ENCODE peak calls at places on chromosome 11, in nine cellular contexts. T is CD8-positive, alpha-beta T cell; R is mesenchymal stem cell; A is spleen; I is endodermal cell; L is neural progenitor cell; N is uterus; D is RWPE2; P is IMR-90. F is an unnamed sample. For H3K4me1 and H3K9me3, the result is how much of the 10 kb centered on the place peaks cover.

GRCh38 chr11:88484873-88485621 is 147.5 kb upstream of the CTSC start:
- DNase-seq in T (no peak), R (peak), A (peak), I (peak), L (peak), N (no peak), D (no peak), P (peak), F (peak)

GRCh38 chr11:131880976-131881375 is 510.6 kb downstream of the NTM start:
- DNase-seq in T (no peak), R (no peak), A (no peak), I (no peak), L (no peak), N (no peak), D (no peak), P (no peak), F (no peak)

GRCh38 chr11:74926304-74927030 is 22.4 kb downstream of the XRRA1 start:
- DNase-seq in T (no peak), R (peak), A (no peak), I (no peak), L (no peak), N (no peak), D (no peak), P (peak), F (no peak)

GRCh38 chr11:131198161-131198560 is 172.3 kb upstream of the NTM start:
- DNase-seq in T (no peak), R (no peak), A (no peak), I (no peak), L (no peak), N (no peak), D (no peak), P (no peak), F (no peak)

GRCh38 chr11:69670158-69670845 is 4.9 kb downstream of the LTO1 start:
- DNase-seq in T (peak), R (peak), A (peak), I (peak), L (peak), N (peak), D (peak), P (peak), F (peak)

GRCh38 chr11:73374130-73374529 is 2.1 kb upstream of the RELT start:
- DNase-seq in T (no peak), R (peak), A (no peak), I (no peak), L (no peak), N (no peak), D (no peak), P (no peak), F (no peak)

GRCh38 chr11:77815459-77815858 is 5.1 kb downstream of the RSF1 start:
- DNase-seq in T (no peak), R (no peak), A (no peak), I (no peak), L (no peak), N (no peak), D (no peak), P (no peak), F (no peak)

GRCh38 chr11:125174686-125175085 is 10.1 kb downstream of the PKNOX2 start:
- DNase-seq in T (no peak), R (no peak), A (peak), I (no peak), L (no peak), N (no peak), D (peak), P (no peak), F (no peak)

GRCh38 chr11:44528103-44528502 is 37.4 kb upstream of the CD82 start:
- DNase-seq in T (no peak), R (peak), A (no peak), I (no peak), L (no peak), N (no peak), D (no peak), P (no peak), F (no peak)

GRCh38 chr11:115682101-115682500 is 177.9 kb upstream of the CADM1 start:
- DNase-seq in T (no peak), R (no peak), A (no peak), I (no peak), L (no peak), N (no peak), D (no peak), P (peak), F (no peak)

GRCh38 chr11:61092280-61092766 is 10.0 kb upstream of the CD5 start:
- DNase-seq in T (no peak), R (no peak), A (no peak), I (peak), L (no peak), N (no peak), D (no peak), P (no peak), F (no peak)

GRCh38 chr11:7573193-7573557 is 59.4 kb downstream of the PPFIBP2 start:
- DNase-seq in T (no peak), R (no peak), A (no peak), I (no peak), L (no peak), N (no peak), D (no peak), P (peak), F (no peak)
- H3K4me1 ChIP-seq in T (under half), R (under half), A (under half), I (half or more), L (under half), N (under half), D (under half), P (under half), F (half or more)

GRCh38 chr11:2647167-2647566 is 52.6 kb downstream of the KCNQ1OT1 start:
- DNase-seq in T (no peak), R (no peak), A (no peak), I (no peak), L (no peak), N (no peak), D (no peak), P (no peak), F (no peak)
- H3K9me3 ChIP-seq in T (under half), R (half or more), A (half or more), I (half or more), L (half or more), N (half or more), D (under half), P (half or more), F (under half)

DNA sequence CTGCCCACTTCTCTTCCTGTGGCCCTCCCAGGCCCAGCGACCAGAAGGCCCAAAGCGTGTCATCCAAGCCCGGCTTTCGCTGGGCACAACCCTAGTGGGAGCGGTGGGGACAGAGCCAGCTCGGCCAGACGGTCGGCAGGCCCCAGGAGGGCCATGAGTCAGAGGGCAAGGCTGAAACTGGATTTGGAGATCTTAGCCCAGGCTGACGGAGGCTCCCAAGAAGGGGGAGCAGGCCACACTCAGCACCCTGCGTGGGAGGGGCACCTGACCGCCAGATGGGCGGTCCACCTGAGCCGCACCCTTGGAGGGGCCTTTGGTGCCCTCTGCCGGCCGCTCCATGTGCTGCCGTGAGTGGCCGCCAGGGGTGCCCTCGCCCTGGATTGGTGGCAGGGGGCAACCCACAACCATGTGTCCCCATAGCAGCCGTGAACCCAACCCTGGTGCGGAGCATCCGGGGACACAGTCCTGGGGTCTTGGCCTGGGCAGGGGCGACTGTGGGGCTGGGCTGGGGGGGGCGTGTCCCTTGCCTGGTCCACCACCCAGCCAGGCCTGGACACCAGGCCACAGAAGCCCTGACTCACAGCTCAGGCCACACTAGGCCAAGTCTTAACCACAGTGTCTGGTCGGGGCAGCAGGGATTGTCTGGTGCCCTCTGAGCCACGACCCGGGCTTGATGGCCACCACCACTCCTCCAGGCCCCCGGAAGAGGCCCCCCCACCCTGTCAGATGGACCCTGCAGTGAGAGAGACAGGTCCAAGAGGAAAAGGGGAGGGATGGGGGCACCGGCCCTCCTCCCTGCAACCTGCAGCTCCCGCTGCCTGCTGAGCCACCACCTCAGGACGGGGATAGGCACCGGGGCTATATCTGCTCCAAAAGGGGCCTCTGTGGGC is 19.2 kb upstream of the TALDO1 start:
- DNase-seq in T (peak), R (peak), A (peak), I (peak), L (peak), N (peak), D (peak), P (peak), F (peak)
- H3K4me3 ChIP-seq in T (no peak), R (no peak), A (peak), I (no peak), L (no peak), N (no peak), D (no peak), P (no peak), F (no peak)

GRCh38 chr11:118918686-118919280 is 6.9 kb downstream of the BCL9L start:
- DNase-seq in T (no peak), R (no peak), A (no peak), I (no peak), L (no peak), N (peak), D (no peak), P (peak), F (no peak)

GRCh38 chr11:118917488-118918127 is 8.1 kb downstream of the BCL9L start:
- DNase-seq in T (no peak), R (peak), A (peak), I (peak), L (no peak), N (peak), D (peak), P (peak), F (no peak)

GRCh38 chr11:118916842-118917388 is 8.8 kb downstream of the BCL9L start:
- DNase-seq in T (no peak), R (peak), A (no peak), I (peak), L (peak), N (peak), D (peak), P (peak), F (peak)

GRCh38 chr11:118915941-118916841 is 9.5 kb downstream of the BCL9L start:
- DNase-seq in T (no peak), R (no peak), A (no peak), I (no peak), L (no peak), N (peak), D (no peak), P (no peak), F (no peak)

DNA sequence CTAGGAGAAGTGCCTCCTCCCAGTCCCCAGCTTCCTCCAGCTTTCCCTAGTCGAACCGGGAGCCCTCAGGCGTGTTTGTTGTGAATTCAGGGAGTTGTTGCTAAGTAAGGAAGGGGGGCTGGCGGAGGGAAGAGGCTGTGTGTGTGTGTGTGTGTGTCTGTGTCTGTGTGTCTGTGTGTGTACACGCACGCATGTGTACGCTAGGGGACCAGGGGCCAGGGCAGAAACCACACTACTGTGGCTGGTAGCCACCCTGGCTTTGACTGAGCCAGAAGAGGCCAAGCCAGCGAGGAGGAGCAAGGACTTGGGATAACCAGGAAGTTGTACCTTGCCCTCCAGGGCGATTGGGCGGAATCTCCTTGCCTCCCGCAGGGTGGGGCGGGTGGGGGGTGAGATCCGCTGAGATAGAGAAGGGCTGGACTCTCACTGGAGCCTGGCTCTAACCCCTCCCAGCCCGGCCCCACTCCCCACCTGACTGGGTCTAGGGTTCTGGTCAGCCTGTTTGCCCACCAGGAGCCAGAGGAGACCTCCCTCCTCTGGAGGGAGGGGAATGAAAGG is 7.5 kb downstream of the BCL9L start:
- DNase-seq in T (no peak), R (peak), A (peak), I (peak), L (peak), N (peak), D (peak), P (peak), F (peak)
- H3K4me1 ChIP-seq in T (half or more), R (half or more), A (half or more), I (half or more), L (half or more), N (under half), D (half or more), P (half or more), F (under half)